ENCODE peak calls at places on chromosomes 11 and 22, in nine cellular contexts. One of them, this sample, is unnamed. For H3K36me3 and H3K4me1, the result is how much of the 10 kb centered on the place peaks cover.

GRCh38 chr22:47295982-47296381 is 533.5 kb downstream of the TBC1D22A start:
- DNase-seq in right atrium auricular region: no peak
- DNase-seq in DND-41: no peak
- DNase-seq in thyroid gland: no peak
- DNase-seq in GM23248: no peak
- DNase-seq in ascending aorta: no peak
- DNase-seq in lower lobe of right lung: no peak
- DNase-seq in heart right ventricle: no peak
- DNase-seq in mammary epithelial cell: no peak
- DNase-seq in this sample: no peak

GRCh38 chr22:25172153-25172552 is 27.5 kb upstream of the CRYBB3 start:
- DNase-seq in right atrium auricular region: no peak
- DNase-seq in DND-41: no peak
- DNase-seq in thyroid gland: peak
- DNase-seq in GM23248: no peak
- DNase-seq in ascending aorta: no peak
- DNase-seq in lower lobe of right lung: no peak
- DNase-seq in heart right ventricle: no peak
- DNase-seq in mammary epithelial cell: no peak
- DNase-seq in this sample: no peak

GRCh38 chr22:37515902-37516301 is 3.3 kb downstream of the CARD10 start:
- DNase-seq in right atrium auricular region: no peak
- DNase-seq in DND-41: no peak
- DNase-seq in thyroid gland: no peak
- DNase-seq in GM23248: no peak
- DNase-seq in ascending aorta: no peak
- DNase-seq in lower lobe of right lung: no peak
- DNase-seq in heart right ventricle: no peak
- DNase-seq in mammary epithelial cell: no peak
- DNase-seq in this sample: no peak

GRCh38 chr22:46673205-46673604 is 53.0 kb downstream of the GRAMD4 start:
- DNase-seq in right atrium auricular region: no peak
- DNase-seq in DND-41: no peak
- DNase-seq in thyroid gland: no peak
- DNase-seq in GM23248: peak
- DNase-seq in ascending aorta: no peak
- DNase-seq in lower lobe of right lung: no peak
- DNase-seq in heart right ventricle: no peak
- DNase-seq in mammary epithelial cell: no peak
- DNase-seq in this sample: no peak

GRCh38 chr11:997907-998306 is 38.6 kb downstream of the MUC6 start:
- DNase-seq in right atrium auricular region: no peak
- DNase-seq in DND-41: no peak
- DNase-seq in thyroid gland: no peak
- DNase-seq in GM23248: no peak
- DNase-seq in ascending aorta: no peak
- DNase-seq in lower lobe of right lung: no peak
- DNase-seq in heart right ventricle: no peak
- DNase-seq in mammary epithelial cell: no peak
- DNase-seq in this sample: no peak

GRCh38 chr22:35638408-35638807 is 9.8 kb upstream of the APOL6 start:
- DNase-seq in right atrium auricular region: peak
- DNase-seq in DND-41: no peak
- DNase-seq in thyroid gland: peak
- DNase-seq in GM23248: peak
- DNase-seq in ascending aorta: no peak
- DNase-seq in lower lobe of right lung: peak
- DNase-seq in heart right ventricle: peak
- DNase-seq in mammary epithelial cell: no peak
- DNase-seq in this sample: peak

GRCh38 chr11:61488651-61489291 is 19.8 kb upstream of the LRRC10B start:
- DNase-seq in right atrium auricular region: no peak
- DNase-seq in DND-41: no peak
- DNase-seq in thyroid gland: peak
- DNase-seq in GM23248: peak
- DNase-seq in ascending aorta: no peak
- DNase-seq in lower lobe of right lung: no peak
- DNase-seq in heart right ventricle: peak
- DNase-seq in mammary epithelial cell: peak
- DNase-seq in this sample: no peak

GRCh38 chr11:100908746-100909145 is 220.9 kb downstream of the PGR start:
- DNase-seq in right atrium auricular region: no peak
- DNase-seq in DND-41: peak
- DNase-seq in thyroid gland: no peak
- DNase-seq in GM23248: peak
- DNase-seq in ascending aorta: no peak
- DNase-seq in lower lobe of right lung: no peak
- DNase-seq in heart right ventricle: no peak
- DNase-seq in mammary epithelial cell: peak
- DNase-seq in this sample: no peak

GRCh38 chr11:121829159-121829643 is 286.8 kb downstream of the BLID start:
- DNase-seq in right atrium auricular region: peak
- DNase-seq in DND-41: no peak
- DNase-seq in thyroid gland: no peak
- DNase-seq in GM23248: peak
- DNase-seq in ascending aorta: peak
- DNase-seq in lower lobe of right lung: no peak
- DNase-seq in heart right ventricle: peak
- DNase-seq in mammary epithelial cell: peak
- DNase-seq in this sample: peak

GRCh38 chr11:114140826-114141225 is 81.3 kb downstream of the ZBTB16 start:
- DNase-seq in right atrium auricular region: no peak
- DNase-seq in DND-41: no peak
- DNase-seq in thyroid gland: no peak
- DNase-seq in GM23248: no peak
- DNase-seq in ascending aorta: no peak
- DNase-seq in lower lobe of right lung: no peak
- DNase-seq in heart right ventricle: no peak
- DNase-seq in mammary epithelial cell: no peak
- DNase-seq in this sample: no peak

GRCh38 chr22:24191381-24191841 is 10.1 kb downstream of the SUSD2 start:
- DNase-seq in right atrium auricular region: no peak
- DNase-seq in DND-41: no peak
- DNase-seq in thyroid gland: peak
- DNase-seq in GM23248: no peak
- DNase-seq in ascending aorta: no peak
- DNase-seq in lower lobe of right lung: no peak
- DNase-seq in heart right ventricle: no peak
- DNase-seq in mammary epithelial cell: no peak
- DNase-seq in this sample: no peak

GRCh38 chr11:120137611-120138521 is at the start of gene TRIM29:
- DNase-seq in right atrium auricular region: peak
- DNase-seq in DND-41: no peak
- DNase-seq in thyroid gland: peak
- DNase-seq in GM23248: no peak
- DNase-seq in ascending aorta: peak
- DNase-seq in lower lobe of right lung: peak
- DNase-seq in heart right ventricle: peak
- DNase-seq in mammary epithelial cell: peak
- DNase-seq in this sample: no peak

DNA sequence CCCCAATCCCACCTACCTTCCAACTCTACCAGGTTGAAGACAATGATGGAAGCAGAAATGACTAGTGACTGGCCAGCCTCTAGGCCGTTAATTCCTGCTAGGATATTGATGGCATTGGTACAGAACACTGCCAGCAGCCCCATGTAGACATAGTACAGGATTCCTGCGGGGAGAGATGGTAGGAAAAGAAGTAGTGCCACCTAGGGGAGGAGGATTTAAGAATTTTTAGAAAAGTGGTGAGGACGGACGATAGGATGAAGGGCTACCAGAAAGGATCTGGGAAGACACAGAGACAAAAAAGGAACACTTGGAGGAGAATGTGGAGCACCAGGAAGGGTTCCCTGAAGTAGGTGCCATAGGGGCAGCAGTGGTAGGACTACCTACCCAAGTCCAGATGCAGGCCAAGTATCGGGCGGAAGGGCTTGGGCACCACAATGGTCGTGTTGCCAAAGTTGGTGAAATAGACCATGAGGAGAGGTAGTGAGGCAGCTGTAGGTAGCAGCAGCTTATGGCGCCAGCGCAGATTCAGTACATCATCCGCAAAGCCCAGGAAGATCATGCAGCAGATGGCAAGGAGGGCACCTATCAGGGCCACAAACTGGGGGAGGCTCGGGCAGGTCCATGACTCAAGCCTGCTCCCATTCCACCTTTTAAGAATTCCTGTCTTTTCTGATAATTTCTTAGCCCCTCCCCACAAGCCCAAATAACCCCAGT is 1.2 kb downstream of the DPAGT1 start:
- DNase-seq in right atrium auricular region: no peak
- DNase-seq in DND-41: no peak
- DNase-seq in thyroid gland: no peak
- DNase-seq in GM23248: peak
- DNase-seq in ascending aorta: no peak
- DNase-seq in lower lobe of right lung: no peak
- DNase-seq in heart right ventricle: no peak
- DNase-seq in mammary epithelial cell: peak
- DNase-seq in this sample: no peak
- H3K4me3 ChIP-seq in right atrium auricular region: peak
- H3K4me3 ChIP-seq in DND-41: peak
- H3K4me3 ChIP-seq in thyroid gland: no peak
- H3K4me3 ChIP-seq in GM23248: peak
- H3K4me3 ChIP-seq in ascending aorta: peak
- H3K4me3 ChIP-seq in lower lobe of right lung: peak
- H3K4me3 ChIP-seq in heart right ventricle: peak
- H3K4me3 ChIP-seq in mammary epithelial cell: peak
- H3K4me3 ChIP-seq in this sample: peak

DNA sequence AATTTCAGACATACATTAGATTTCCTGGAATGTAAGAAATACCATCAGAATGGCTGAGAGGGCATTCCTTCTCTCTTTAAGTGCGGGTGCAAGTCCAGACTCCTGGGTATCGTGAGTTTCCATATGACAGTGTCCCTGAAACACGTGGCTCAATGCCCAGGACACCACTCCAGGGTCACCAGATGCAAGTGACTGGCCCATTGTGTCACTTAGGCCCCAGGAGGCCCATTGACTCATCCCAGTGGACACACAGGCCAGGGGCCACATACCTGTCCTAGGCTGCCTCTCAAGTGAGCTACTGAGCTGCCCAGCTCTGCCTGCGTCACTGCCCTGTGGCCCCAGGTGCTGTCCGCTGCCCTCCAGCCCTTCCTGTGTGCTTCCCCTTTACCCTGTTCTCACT is 18.5 kb downstream of the FBLN1 start:
- DNase-seq in right atrium auricular region: no peak
- DNase-seq in DND-41: no peak
- DNase-seq in thyroid gland: no peak
- DNase-seq in GM23248: no peak
- DNase-seq in ascending aorta: no peak
- DNase-seq in lower lobe of right lung: no peak
- DNase-seq in heart right ventricle: no peak
- DNase-seq in mammary epithelial cell: no peak
- DNase-seq in this sample: no peak
- H3K36me3 ChIP-seq in right atrium auricular region: under half
- H3K36me3 ChIP-seq in DND-41: under half
- H3K36me3 ChIP-seq in thyroid gland: under half
- H3K36me3 ChIP-seq in GM23248: under half
- H3K36me3 ChIP-seq in ascending aorta: under half
- H3K36me3 ChIP-seq in lower lobe of right lung: under half
- H3K36me3 ChIP-seq in heart right ventricle: under half
- H3K36me3 ChIP-seq in mammary epithelial cell: under half
- H3K36me3 ChIP-seq in this sample: under half

GRCh38 chr22:19845369-19845722 is 9.3 kb downstream of the GNB1L start:
- DNase-seq in right atrium auricular region: peak
- DNase-seq in DND-41: no peak
- DNase-seq in thyroid gland: no peak
- DNase-seq in GM23248: peak
- DNase-seq in ascending aorta: no peak
- DNase-seq in lower lobe of right lung: no peak
- DNase-seq in heart right ventricle: no peak
- DNase-seq in mammary epithelial cell: no peak
- DNase-seq in this sample: no peak

GRCh38 chr22:19847345-19847632 is 7.4 kb downstream of the GNB1L start:
- DNase-seq in right atrium auricular region: no peak
- DNase-seq in DND-41: no peak
- DNase-seq in thyroid gland: no peak
- DNase-seq in GM23248: no peak
- DNase-seq in ascending aorta: no peak
- DNase-seq in lower lobe of right lung: no peak
- DNase-seq in heart right ventricle: no peak
- DNase-seq in mammary epithelial cell: no peak
- DNase-seq in this sample: no peak

GRCh38 chr22:19848298-19849224 is 6.1 kb downstream of the GNB1L start:
- DNase-seq in right atrium auricular region: peak
- DNase-seq in DND-41: no peak
- DNase-seq in thyroid gland: peak
- DNase-seq in GM23248: peak
- DNase-seq in ascending aorta: no peak
- DNase-seq in lower lobe of right lung: peak
- DNase-seq in heart right ventricle: no peak
- DNase-seq in mammary epithelial cell: peak
- DNase-seq in this sample: no peak

GRCh38 chr22:19844423-19845368 is 10.0 kb downstream of the GNB1L start:
- DNase-seq in right atrium auricular region: peak
- DNase-seq in DND-41: no peak
- DNase-seq in thyroid gland: peak
- DNase-seq in GM23248: peak
- DNase-seq in ascending aorta: no peak
- DNase-seq in lower lobe of right lung: peak
- DNase-seq in heart right ventricle: peak
- DNase-seq in mammary epithelial cell: no peak
- DNase-seq in this sample: no peak

GRCh38 chr22:19846620-19847344 is 7.9 kb downstream of the GNB1L start:
- DNase-seq in right atrium auricular region: peak
- DNase-seq in DND-41: no peak
- DNase-seq in thyroid gland: no peak
- DNase-seq in GM23248: no peak
- DNase-seq in ascending aorta: no peak
- DNase-seq in lower lobe of right lung: no peak
- DNase-seq in heart right ventricle: no peak
- DNase-seq in mammary epithelial cell: no peak
- DNase-seq in this sample: no peak
- H3K4me1 ChIP-seq in right atrium auricular region: under half
- H3K4me1 ChIP-seq in DND-41: under half
- H3K4me1 ChIP-seq in thyroid gland: half or more
- H3K4me1 ChIP-seq in GM23248: under half
- H3K4me1 ChIP-seq in ascending aorta: under half
- H3K4me1 ChIP-seq in lower lobe of right lung: half or more
- H3K4me1 ChIP-seq in heart right ventricle: under half
- H3K4me1 ChIP-seq in mammary epithelial cell: half or more
- H3K4me1 ChIP-seq in this sample: under half

DNA sequence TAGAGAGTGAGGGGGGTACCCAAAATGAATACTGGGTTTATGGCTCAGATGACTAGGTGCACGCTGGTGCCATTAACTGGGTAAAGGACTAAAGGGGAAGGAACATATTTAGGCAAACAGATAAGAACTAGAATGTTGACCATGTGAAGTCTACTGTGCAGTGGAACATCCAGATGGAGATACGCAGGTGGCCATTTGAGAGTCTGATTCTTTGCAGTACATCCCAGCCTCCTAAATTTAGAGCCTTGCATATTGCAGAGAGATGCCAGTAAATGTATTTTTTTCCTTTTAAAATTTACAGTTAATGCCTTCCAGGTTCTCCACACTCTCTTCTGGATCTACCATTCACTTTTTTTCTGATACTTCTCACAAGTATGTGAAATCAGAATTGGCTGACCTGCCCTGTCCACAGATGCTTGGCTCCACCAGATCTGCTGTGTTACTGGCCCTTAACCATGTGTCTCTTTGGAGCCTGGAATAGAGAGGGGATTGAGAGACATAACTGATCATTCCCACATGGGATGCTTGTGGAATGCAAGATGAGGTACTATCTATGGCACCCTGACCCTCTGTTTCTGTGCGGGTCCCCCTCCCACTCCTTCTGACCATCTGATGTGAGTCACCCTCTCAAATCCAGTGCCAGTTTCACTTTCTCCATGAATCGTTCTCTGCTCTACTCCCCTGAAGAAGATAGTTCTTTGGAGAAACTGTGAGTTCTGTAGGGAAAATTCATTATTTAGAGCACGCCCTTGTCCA is 77.0 kb upstream of the NCAM1 start:
- DNase-seq in right atrium auricular region: no peak
- DNase-seq in DND-41: no peak
- DNase-seq in thyroid gland: no peak
- DNase-seq in GM23248: peak
- DNase-seq in ascending aorta: no peak
- DNase-seq in lower lobe of right lung: no peak
- DNase-seq in heart right ventricle: no peak
- DNase-seq in mammary epithelial cell: no peak
- DNase-seq in this sample: no peak
- H3K4me3 ChIP-seq in right atrium auricular region: no peak
- H3K4me3 ChIP-seq in DND-41: no peak
- H3K4me3 ChIP-seq in thyroid gland: no peak
- H3K4me3 ChIP-seq in GM23248: no peak
- H3K4me3 ChIP-seq in ascending aorta: peak
- H3K4me3 ChIP-seq in lower lobe of right lung: no peak
- H3K4me3 ChIP-seq in heart right ventricle: no peak
- H3K4me3 ChIP-seq in mammary epithelial cell: no peak
- H3K4me3 ChIP-seq in this sample: peak

This sample was measured in thoracic aorta.